ENCODE peak calls at places on chromosomes 2 and 18, in four cellular contexts. K is neural progenitor cell, E is A673, S is fibroblast of lung. J is an unnamed sample.

GRCh38 chr2:193985272-193985671 is 1671.8 kb upstream of the SLC39A10 start:
- DNase-seq in K (no peak), E (no peak), S (no peak), J (no peak)

GRCh38 chr2:98875081-98875728 is 60.8 kb downstream of the CRACDL start:
- DNase-seq in K (no peak), E (no peak), S (no peak), J (no peak)

GRCh38 chr18:77088977-77089795 is 43.4 kb downstream of the MBP start:
- DNase-seq in K (no peak), E (no peak), S (no peak), J (no peak)

GRCh38 chr2:56118474-56118873 is 65.3 kb upstream of the CCDC85A start:
- DNase-seq in K (no peak), E (no peak), S (no peak), J (no peak)

GRCh38 chr2:112579280-112579679 is 5.1 kb upstream of the CHCHD5 start:
- DNase-seq in K (no peak), E (peak), S (peak), J (peak)

GRCh38 chr2:138787053-138787666 is 7.0 kb upstream of the NXPH2 start:
- DNase-seq in K (peak), E (peak), S (peak), J (peak)

GRCh38 chr2:201264472-201265173 is 4.3 kb downstream of the CASP8 start:
- DNase-seq in K (no peak), E (peak), S (no peak), J (no peak)

GRCh38 chr18:50429207-50429948 is 54.5 kb downstream of the SKA1 start:
- DNase-seq in K (peak), E (peak), S (peak), J (no peak)

GRCh38 chr18:63603772-63604171 is 16.6 kb downstream of the SERPINB13 start:
- DNase-seq in K (no peak), E (no peak), S (no peak), J (peak)

GRCh38 chr2:103232882-103233281 is 471.1 kb downstream of the TMEM182 start:
- DNase-seq in K (no peak), E (no peak), S (no peak), J (no peak)

GRCh38 chr18:77049938-77050337 is 82.6 kb downstream of the MBP start:
- DNase-seq in K (no peak), E (no peak), S (no peak), J (no peak)

GRCh38 chr2:10382313-10383061 is 65.6 kb downstream of the ODC1 start:
- DNase-seq in K (peak), E (peak), S (no peak), J (no peak)

GRCh38 chr2:132873738-132874137 is 203.7 kb upstream of the LYPD1 start:
- DNase-seq in K (no peak), E (no peak), S (no peak), J (no peak)

GRCh38 chr2:65622951-65623525 is 190.6 kb upstream of the SPRED2 start:
- DNase-seq in K (no peak), E (no peak), S (no peak), J (no peak)

GRCh38 chr18:22427797-22428549 is 10.3 kb upstream of the CTAGE1 start:
- DNase-seq in K (no peak), E (no peak), S (no peak), J (no peak)

GRCh38 chr18:11751305-11752115 is 62.4 kb downstream of the GNAL start:
- DNase-seq in K (peak), E (peak), S (no peak), J (no peak)
- TF ChIP-seq EZH2 in K (peak), E (no peak), S (no peak), J (peak)

GRCh38 chr2:170815746-170816498 is 765 bp upstream of the GAD1 start:
- DNase-seq in K (peak), E (peak), S (peak), J (peak)
- TF ChIP-seq EZH2 in K (peak), E (peak), S (peak), J (no peak)

GRCh38 chr2:44932079-44932478 is 9.4 kb upstream of the SIX3 start:
- DNase-seq in K (peak), E (no peak), S (no peak), J (no peak)

GRCh38 chr2:44931177-44931795 is 10.2 kb upstream of the SIX3 start:
- DNase-seq in K (peak), E (no peak), S (no peak), J (no peak)

GRCh38 chr2:44928660-44929471 is 12.6 kb upstream of the SIX3 start:
- DNase-seq in K (peak), E (no peak), S (no peak), J (no peak)

GRCh38 chr2:44929680-44930273 is 11.7 kb upstream of the SIX3 start:
- DNase-seq in K (peak), E (no peak), S (no peak), J (no peak)

GRCh38 chr2:44930274-44930826 is 11.2 kb upstream of the SIX3 start:
- DNase-seq in K (peak), E (no peak), S (no peak), J (no peak)
- TF ChIP-seq EZH2 in K (peak), E (peak), S (peak), J (peak)

DNA sequence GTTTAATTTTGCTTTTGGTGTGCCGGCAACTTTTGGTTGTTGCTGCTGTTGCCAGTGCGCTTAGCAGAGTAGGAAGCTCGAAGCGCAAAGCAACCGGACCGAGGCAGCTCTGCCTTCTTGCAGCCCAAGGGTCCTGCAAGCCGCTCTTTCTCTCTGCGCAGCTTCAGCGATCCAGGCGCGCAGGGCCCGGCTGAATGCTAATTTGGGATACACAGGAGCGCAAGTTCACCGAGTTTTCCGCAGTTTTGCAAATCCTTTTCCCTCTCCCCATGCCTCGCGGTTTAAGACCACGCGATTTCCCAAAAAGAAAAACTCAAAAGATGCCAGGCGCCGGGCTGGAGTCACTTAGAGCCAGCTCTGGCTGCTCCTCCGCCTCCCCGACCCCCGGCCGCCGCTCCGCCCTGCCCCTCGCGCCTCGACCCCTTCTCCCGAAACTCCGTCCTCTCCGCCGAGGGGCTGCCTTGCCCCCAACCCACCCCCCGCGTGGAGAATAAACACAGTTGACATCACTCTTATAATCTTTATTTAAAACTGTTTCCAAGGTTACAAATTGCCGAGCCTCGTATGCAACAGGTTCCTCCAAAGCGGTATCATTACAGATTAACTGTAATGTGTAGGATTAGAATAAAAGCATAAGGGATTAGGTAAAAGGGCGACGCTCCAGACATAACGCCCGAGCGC is 13.4 kb upstream of the SIX3 start:
- DNase-seq in K (peak), E (no peak), S (no peak), J (no peak)
- TF ChIP-seq EZH2 in K (no peak), E (peak), S (peak), J (no peak)

DNA sequence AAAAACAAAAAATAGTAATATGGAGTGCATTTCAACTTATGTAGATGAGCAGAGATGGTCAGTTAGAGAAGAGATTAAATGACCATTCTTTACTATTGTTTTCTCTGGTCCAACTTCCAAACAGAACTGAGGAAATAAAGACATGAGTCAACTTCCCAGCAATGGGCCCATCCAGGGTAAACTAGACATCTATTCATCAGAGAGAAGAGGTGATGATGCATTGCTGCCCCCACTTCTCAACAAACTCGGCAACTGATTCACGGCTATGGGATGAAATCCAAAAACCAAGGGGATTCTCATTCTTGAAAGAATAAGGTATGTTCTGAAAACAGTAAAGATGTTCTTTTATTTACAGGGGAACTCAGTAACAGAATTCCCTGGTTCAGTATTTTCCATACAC is 190.7 kb downstream of the RDH14 start:
- DNase-seq in K (no peak), E (no peak), S (no peak), J (peak)
- TF ChIP-seq EZH2 in K (no peak), E (no peak), S (no peak), J (no peak)

GRCh38 chr2:54770211-54770610 is 46.7 kb downstream of the EML6 start:
- DNase-seq in K (no peak), E (no peak), S (no peak), J (no peak)
- TF ChIP-seq EZH2 in K (no peak), E (no peak), S (no peak), J (no peak)

GRCh38 chr2:172080641-172081230 is 4.6 kb upstream of the DLX1 start:
- DNase-seq in K (peak), E (no peak), S (no peak), J (no peak)
- TF ChIP-seq EZH2 in K (peak), E (no peak), S (no peak), J (no peak)

J was measured in astrocyte.